ENCODE peak calls at places on chromosomes 6 and 20, in ten cellular contexts. One of them, this sample, is unnamed.

GRCh38 chr20:40081653-40082052 is 607.4 kb downstream of the MAFB start:
- DNase-seq in tibial nerve: no peak
- DNase-seq in K562: no peak
- DNase-seq in H1: no peak
- DNase-seq in stomach: no peak
- DNase-seq in ovary: no peak
- DNase-seq in adrenal gland: no peak
- DNase-seq in IMR-90: no peak
- DNase-seq in transverse colon: no peak
- DNase-seq in GM12892: no peak
- DNase-seq in this sample: no peak

GRCh38 chr6:70734381-70734780 is 66.7 kb downstream of the SMAP1 start:
- DNase-seq in tibial nerve: no peak
- DNase-seq in K562: no peak
- DNase-seq in GM12892: no peak
- DNase-seq in adrenal gland: no peak
- DNase-seq in transverse colon: no peak
- DNase-seq in stomach: no peak
- DNase-seq in IMR-90: no peak
- DNase-seq in ovary: no peak
- DNase-seq in H1: no peak
- DNase-seq in this sample: no peak

GRCh38 chr6:43838276-43839036 is 68.4 kb downstream of the VEGFA start:
- DNase-seq in transverse colon: peak
- DNase-seq in tibial nerve: peak
- DNase-seq in H1: no peak
- DNase-seq in IMR-90: peak
- DNase-seq in K562: peak
- DNase-seq in stomach: peak
- DNase-seq in GM12892: no peak
- DNase-seq in adrenal gland: peak
- DNase-seq in ovary: no peak
- DNase-seq in this sample: peak

GRCh38 chr6:166542580-166542912 is 43.9 kb downstream of the RAMACL start:
- DNase-seq in H1: no peak
- DNase-seq in tibial nerve: no peak
- DNase-seq in ovary: no peak
- DNase-seq in IMR-90: peak
- DNase-seq in stomach: peak
- DNase-seq in GM12892: no peak
- DNase-seq in adrenal gland: no peak
- DNase-seq in transverse colon: peak
- DNase-seq in K562: no peak
- DNase-seq in this sample: peak

GRCh38 chr6:33905081-33905609 is 101.3 kb upstream of the MLN start:
- DNase-seq in IMR-90: no peak
- DNase-seq in ovary: no peak
- DNase-seq in adrenal gland: no peak
- DNase-seq in stomach: no peak
- DNase-seq in GM12892: no peak
- DNase-seq in transverse colon: no peak
- DNase-seq in tibial nerve: no peak
- DNase-seq in H1: no peak
- DNase-seq in K562: peak
- DNase-seq in this sample: no peak

GRCh38 chr6:167141667-167142432 is 15.9 kb downstream of the GPR31 start:
- DNase-seq in stomach: peak
- DNase-seq in transverse colon: peak
- DNase-seq in adrenal gland: peak
- DNase-seq in ovary: peak
- DNase-seq in GM12892: peak
- DNase-seq in H1: peak
- DNase-seq in IMR-90: no peak
- DNase-seq in K562: peak
- DNase-seq in tibial nerve: peak
- DNase-seq in this sample: peak

GRCh38 chr20:42111349-42111748 is 493.2 kb upstream of the CHD6 start:
- DNase-seq in IMR-90: no peak
- DNase-seq in GM12892: no peak
- DNase-seq in transverse colon: no peak
- DNase-seq in ovary: no peak
- DNase-seq in adrenal gland: no peak
- DNase-seq in stomach: no peak
- DNase-seq in K562: no peak
- DNase-seq in tibial nerve: no peak
- DNase-seq in H1: no peak
- DNase-seq in this sample: no peak

GRCh38 chr6:82022614-82023102 is 224.9 kb downstream of the IBTK start:
- DNase-seq in transverse colon: no peak
- DNase-seq in K562: no peak
- DNase-seq in tibial nerve: no peak
- DNase-seq in stomach: no peak
- DNase-seq in IMR-90: peak
- DNase-seq in H1: no peak
- DNase-seq in GM12892: no peak
- DNase-seq in adrenal gland: peak
- DNase-seq in ovary: no peak
- DNase-seq in this sample: no peak

GRCh38 chr6:111598211-111598610 is 7.5 kb downstream of the TRAF3IP2 start:
- DNase-seq in tibial nerve: no peak
- DNase-seq in H1: no peak
- DNase-seq in ovary: no peak
- DNase-seq in adrenal gland: no peak
- DNase-seq in transverse colon: no peak
- DNase-seq in GM12892: no peak
- DNase-seq in stomach: no peak
- DNase-seq in IMR-90: peak
- DNase-seq in K562: no peak
- DNase-seq in this sample: no peak

GRCh38 chr20:9458075-9458818 is 56.1 kb upstream of the LAMP5 start:
- DNase-seq in adrenal gland: peak
- DNase-seq in IMR-90: peak
- DNase-seq in tibial nerve: no peak
- DNase-seq in transverse colon: no peak
- DNase-seq in H1: peak
- DNase-seq in GM12892: no peak
- DNase-seq in ovary: no peak
- DNase-seq in stomach: peak
- DNase-seq in K562: no peak
- DNase-seq in this sample: no peak

GRCh38 chr20:47733892-47734291 is 51.4 kb downstream of the SULF2 start:
- DNase-seq in transverse colon: no peak
- DNase-seq in H1: no peak
- DNase-seq in ovary: no peak
- DNase-seq in stomach: no peak
- DNase-seq in GM12892: no peak
- DNase-seq in tibial nerve: no peak
- DNase-seq in adrenal gland: no peak
- DNase-seq in IMR-90: no peak
- DNase-seq in K562: peak
- DNase-seq in this sample: no peak

GRCh38 chr20:53712212-53712977 is 118.8 kb upstream of the ZNF217 start:
- DNase-seq in adrenal gland: no peak
- DNase-seq in IMR-90: no peak
- DNase-seq in ovary: no peak
- DNase-seq in stomach: no peak
- DNase-seq in tibial nerve: no peak
- DNase-seq in H1: peak
- DNase-seq in transverse colon: no peak
- DNase-seq in K562: no peak
- DNase-seq in GM12892: no peak
- DNase-seq in this sample: no peak

GRCh38 chr6:126339796-126340750 is at the start of gene CENPW:
- DNase-seq in tibial nerve: peak
- DNase-seq in H1: peak
- DNase-seq in IMR-90: peak
- DNase-seq in adrenal gland: peak
- DNase-seq in K562: peak
- DNase-seq in ovary: peak
- DNase-seq in transverse colon: peak
- DNase-seq in stomach: peak
- DNase-seq in GM12892: peak
- DNase-seq in this sample: peak

GRCh38 chr20:62716198-62716940 is 7.7 kb downstream of the NTSR1 start:
- DNase-seq in IMR-90: peak
- DNase-seq in tibial nerve: no peak
- DNase-seq in adrenal gland: no peak
- DNase-seq in GM12892: no peak
- DNase-seq in stomach: no peak
- DNase-seq in K562: no peak
- DNase-seq in transverse colon: no peak
- DNase-seq in H1: no peak
- DNase-seq in ovary: no peak
- DNase-seq in this sample: peak

GRCh38 chr6:127013865-127014264 is 104.6 kb upstream of the RSPO3 start:
- DNase-seq in ovary: no peak
- DNase-seq in stomach: no peak
- DNase-seq in K562: no peak
- DNase-seq in tibial nerve: no peak
- DNase-seq in GM12892: no peak
- DNase-seq in transverse colon: no peak
- DNase-seq in adrenal gland: no peak
- DNase-seq in H1: no peak
- DNase-seq in IMR-90: no peak
- DNase-seq in this sample: no peak

GRCh38 chr6:155481215-155481614 is 25.6 kb upstream of the NOX3 start:
- DNase-seq in H1: no peak
- DNase-seq in K562: no peak
- DNase-seq in GM12892: no peak
- DNase-seq in stomach: no peak
- DNase-seq in adrenal gland: no peak
- DNase-seq in ovary: no peak
- DNase-seq in tibial nerve: no peak
- DNase-seq in IMR-90: peak
- DNase-seq in transverse colon: no peak
- DNase-seq in this sample: no peak

GRCh38 chr6:147944122-147944521 is 398.5 kb upstream of the SASH1 start:
- DNase-seq in K562: no peak
- DNase-seq in stomach: no peak
- DNase-seq in tibial nerve: no peak
- DNase-seq in transverse colon: no peak
- DNase-seq in adrenal gland: no peak
- DNase-seq in IMR-90: no peak
- DNase-seq in ovary: no peak
- DNase-seq in GM12892: no peak
- DNase-seq in H1: no peak
- DNase-seq in this sample: no peak

GRCh38 chr20:50399003-50399916 is 110.9 kb upstream of the PTPN1 start:
- DNase-seq in stomach: peak
- DNase-seq in K562: no peak
- DNase-seq in ovary: peak
- DNase-seq in H1: no peak
- DNase-seq in transverse colon: peak
- DNase-seq in tibial nerve: no peak
- DNase-seq in IMR-90: peak
- DNase-seq in GM12892: no peak
- DNase-seq in adrenal gland: peak
- DNase-seq in this sample: no peak

GRCh38 chr20:58143531-58143930 is 84.9 kb downstream of the ANKRD60 start:
- DNase-seq in stomach: no peak
- DNase-seq in GM12892: no peak
- DNase-seq in IMR-90: no peak
- DNase-seq in ovary: no peak
- DNase-seq in K562: no peak
- DNase-seq in transverse colon: no peak
- DNase-seq in adrenal gland: no peak
- DNase-seq in tibial nerve: no peak
- DNase-seq in H1: no peak
- DNase-seq in this sample: no peak
- TF ChIP-seq POLR2A in stomach: no peak
- TF ChIP-seq POLR2A in GM12892: no peak
- TF ChIP-seq POLR2A in IMR-90: no peak
- TF ChIP-seq POLR2A in ovary: no peak
- TF ChIP-seq POLR2A in K562: no peak
- TF ChIP-seq POLR2A in transverse colon: no peak
- TF ChIP-seq POLR2A in adrenal gland: no peak
- TF ChIP-seq POLR2A in tibial nerve: no peak
- TF ChIP-seq POLR2A in H1: no peak
- TF ChIP-seq POLR2A in this sample: no peak

DNA sequence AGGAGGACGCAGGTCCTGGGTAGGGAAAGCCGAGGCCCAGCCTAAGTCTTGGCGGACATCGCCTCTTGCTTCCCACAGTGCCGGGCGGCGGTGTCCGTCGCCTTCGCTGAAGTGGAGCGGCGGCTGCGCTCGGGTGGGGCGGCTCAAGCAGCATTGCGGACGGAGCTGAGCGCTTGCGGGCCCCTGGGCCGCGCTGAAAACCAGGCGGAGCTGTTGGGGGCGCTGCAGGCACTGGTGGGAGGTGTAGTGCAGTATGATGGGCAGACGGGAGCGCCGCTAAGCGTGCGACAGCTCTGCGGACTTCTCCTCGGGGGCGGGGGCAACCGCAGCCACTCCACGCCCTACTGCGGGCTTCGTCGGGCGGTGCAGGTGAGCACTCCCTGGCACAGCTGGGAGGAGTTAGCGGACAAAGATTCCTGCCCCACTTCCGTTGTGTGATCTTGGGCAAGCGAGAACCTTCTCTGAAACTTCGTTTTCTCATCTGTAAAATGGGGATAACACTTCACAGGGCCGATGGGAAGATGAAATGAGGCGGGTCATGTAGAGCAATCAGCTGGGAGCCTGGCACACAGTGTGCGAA is 4.3 kb downstream of the PRSS16 start:
- DNase-seq in transverse colon: peak
- DNase-seq in adrenal gland: peak
- DNase-seq in tibial nerve: no peak
- DNase-seq in GM12892: peak
- DNase-seq in K562: peak
- DNase-seq in H1: peak
- DNase-seq in stomach: peak
- DNase-seq in ovary: peak
- DNase-seq in IMR-90: peak
- DNase-seq in this sample: peak
- TF ChIP-seq POLR2A in transverse colon: peak
- TF ChIP-seq POLR2A in adrenal gland: no peak
- TF ChIP-seq POLR2A in tibial nerve: no peak
- TF ChIP-seq POLR2A in GM12892: no peak
- TF ChIP-seq POLR2A in K562: peak
- TF ChIP-seq POLR2A in H1: peak
- TF ChIP-seq POLR2A in stomach: peak
- TF ChIP-seq POLR2A in ovary: no peak
- TF ChIP-seq POLR2A in IMR-90: no peak
- TF ChIP-seq POLR2A in this sample: peak

GRCh38 chr6:36686668-36687513 is 8.4 kb downstream of the CDKN1A start:
- DNase-seq in tibial nerve: no peak
- DNase-seq in ovary: peak
- DNase-seq in H1: no peak
- DNase-seq in stomach: no peak
- DNase-seq in adrenal gland: no peak
- DNase-seq in transverse colon: no peak
- DNase-seq in IMR-90: no peak
- DNase-seq in GM12892: no peak
- DNase-seq in K562: no peak
- DNase-seq in this sample: no peak
- TF ChIP-seq POLR2A in tibial nerve: no peak
- TF ChIP-seq POLR2A in ovary: no peak
- TF ChIP-seq POLR2A in H1: no peak
- TF ChIP-seq POLR2A in stomach: no peak
- TF ChIP-seq POLR2A in adrenal gland: no peak
- TF ChIP-seq POLR2A in transverse colon: no peak
- TF ChIP-seq POLR2A in IMR-90: no peak
- TF ChIP-seq POLR2A in GM12892: peak
- TF ChIP-seq POLR2A in K562: no peak
- TF ChIP-seq POLR2A in this sample: no peak

GRCh38 chr6:31729979-31730630 is 1.0 kb upstream of the DDAH2 start:
- DNase-seq in ovary: peak
- DNase-seq in tibial nerve: peak
- DNase-seq in IMR-90: peak
- DNase-seq in stomach: peak
- DNase-seq in K562: peak
- DNase-seq in adrenal gland: peak
- DNase-seq in GM12892: peak
- DNase-seq in H1: peak
- DNase-seq in transverse colon: peak
- DNase-seq in this sample: peak
- TF ChIP-seq POLR2A in ovary: peak
- TF ChIP-seq POLR2A in tibial nerve: peak
- TF ChIP-seq POLR2A in IMR-90: no peak
- TF ChIP-seq POLR2A in stomach: no peak
- TF ChIP-seq POLR2A in K562: peak
- TF ChIP-seq POLR2A in adrenal gland: no peak
- TF ChIP-seq POLR2A in GM12892: peak
- TF ChIP-seq POLR2A in H1: peak
- TF ChIP-seq POLR2A in transverse colon: peak
- TF ChIP-seq POLR2A in this sample: peak